ENCODE peak calls at places on chromosomes 12 and 14, in five cellular contexts. S is hepatocyte, Y is adrenal gland, Q is endodermal cell, D is OCI-LY7. N is an unnamed sample.
A peak's percentile ranks its signal among the peaks of the same experiment; 100 is the strongest.

GRCh38 chr12:79233341-79233761 is 368.8 kb downstream of the SYT1 start:
- DNase-seq in Q (no peak), Y (no peak), S (no peak), D (no peak), N (no peak)

GRCh38 chr14:57245941-57246340 is 22.8 kb downstream of the EXOC5 start:
- DNase-seq in S (no peak), D (no peak), Y (no peak), Q (no peak), N (peak; percentile 12)

GRCh38 chr12:110661337-110661972 is 27.5 kb downstream of the HVCN1 start:
- DNase-seq in S (no peak), Q (no peak), D (peak; percentile 83), Y (no peak), N (no peak)

GRCh38 chr12:100382327-100382726 is 25.5 kb downstream of the SLC17A8 start:
- DNase-seq in Q (no peak), D (no peak), Y (no peak), S (no peak), N (no peak)

GRCh38 chr12:66154776-66155175 is 15.0 kb downstream of the TMBIM4 start:
- DNase-seq in S (no peak), D (no peak), Y (no peak), Q (no peak), N (no peak)

GRCh38 chr12:50739611-50740010 is 24.3 kb upstream of the ATF1 start:
- DNase-seq in Q (no peak), S (no peak), Y (no peak), D (no peak), N (no peak)

GRCh38 chr14:51880810-51881580 is 20.6 kb downstream of the GNG2 start:
- DNase-seq in S (no peak), D (no peak), Q (no peak), Y (no peak), N (no peak)

GRCh38 chr14:68986926-68987652 is 8.0 kb upstream of the ACTN1 start:
- DNase-seq in Q (no peak), D (no peak), S (no peak), Y (no peak), N (no peak)

GRCh38 chr14:89365071-89365801 is 51.8 kb downstream of the FOXN3 start:
- DNase-seq in S (no peak), D (peak; percentile 82), Q (no peak), Y (peak; percentile 43), N (peak; percentile 40)

GRCh38 chr12:88746386-88746785 is 166.1 kb upstream of the KITLG start:
- DNase-seq in S (no peak), Q (no peak), D (no peak), Y (no peak), N (no peak)

GRCh38 chr12:113860950-113861349 is 105.2 kb downstream of the RBM19 start:
- DNase-seq in S (peak; percentile 62), Y (no peak), D (no peak), Q (peak; percentile 71), N (no peak)

GRCh38 chr12:64461634-64462414 is 9.9 kb downstream of the TBK1 start:
- DNase-seq in Y (peak; percentile 34), D (no peak), Q (no peak), S (no peak), N (no peak)
- H3K36me3 ChIP-seq in Y (no peaks in the 10 kb centered on the region), D (peaks cover 96% of the 10 kb centered on the region), Q (peaks cover 75% of the 10 kb centered on the region), S (no peaks in the 10 kb centered on the region), N (peaks cover 10% of the 10 kb centered on the region)

GRCh38 chr14:101233391-101233790 is 327.9 kb upstream of the DIO3 start:
- DNase-seq in Y (no peak), S (no peak), Q (peak; percentile 35), D (no peak), N (no peak)

GRCh38 chr14:101230851-101231550 is 327.5 kb upstream of the RTL1 start:
- DNase-seq in S (no peak), Q (peak; percentile 17), Y (no peak), D (no peak), N (no peak)

GRCh38 chr14:101233016-101233355 is 328.3 kb upstream of the DIO3 start:
- DNase-seq in D (no peak), S (no peak), Y (no peak), Q (no peak), N (no peak)

GRCh38 chr14:101231828-101232227 is 328.3 kb upstream of the RTL1 start:
- DNase-seq in D (no peak), Q (peak; percentile 19), Y (no peak), S (no peak), N (no peak)

DNA sequence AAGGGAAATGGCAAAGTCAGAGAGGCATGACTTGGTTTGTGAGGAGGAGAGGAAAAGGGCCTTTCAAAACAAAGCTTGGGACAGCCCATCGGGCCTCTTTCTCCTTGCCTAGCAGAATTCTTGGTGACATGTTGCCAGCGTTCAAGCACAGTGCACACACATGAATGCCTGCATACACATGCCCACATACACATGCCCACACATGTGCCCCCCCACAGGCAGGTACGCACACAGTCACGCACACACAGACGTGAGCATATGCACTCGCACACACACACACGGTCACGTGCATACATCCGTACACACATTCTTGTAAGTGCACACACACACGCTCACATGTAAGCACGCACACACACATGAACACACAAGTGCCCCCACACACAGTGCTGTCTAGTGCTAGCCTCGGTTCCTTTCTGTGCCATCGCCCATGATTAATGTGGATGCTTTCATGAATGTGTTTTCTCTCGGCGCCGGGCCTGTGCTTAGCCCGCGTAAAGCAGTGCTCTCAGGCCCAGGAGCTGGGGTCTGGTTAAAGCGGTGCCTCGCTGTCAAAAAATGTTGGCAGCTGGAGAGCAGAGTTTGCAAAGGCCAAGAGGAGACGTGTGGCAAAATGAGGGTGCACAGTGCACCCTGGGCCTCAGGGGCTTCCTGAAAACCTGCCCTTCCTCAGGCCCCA is 328.8 kb upstream of the DIO3 start:
- DNase-seq in Q (peak; percentile 44), D (no peak), Y (no peak), S (no peak), N (no peak)
- H3K27ac ChIP-seq in Q (peak overlapping the region; percentile 1), D (no peak overlapping the region), Y (no peak overlapping the region), S (no peak overlapping the region), N (no peak overlapping the region)

GRCh38 chr14:77026930-77027537 is 1.5 kb downstream of the IRF2BPL start:
- DNase-seq in Y (no peak), D (peak; percentile 72), S (peak; percentile 74), Q (peak; percentile 74), N (peak; percentile 72)
- TF ChIP-seq CTCF in Y (peak; percentile 31), D (peak; percentile 28), S (no peak), Q (no peak), N (no peak)

DNA sequence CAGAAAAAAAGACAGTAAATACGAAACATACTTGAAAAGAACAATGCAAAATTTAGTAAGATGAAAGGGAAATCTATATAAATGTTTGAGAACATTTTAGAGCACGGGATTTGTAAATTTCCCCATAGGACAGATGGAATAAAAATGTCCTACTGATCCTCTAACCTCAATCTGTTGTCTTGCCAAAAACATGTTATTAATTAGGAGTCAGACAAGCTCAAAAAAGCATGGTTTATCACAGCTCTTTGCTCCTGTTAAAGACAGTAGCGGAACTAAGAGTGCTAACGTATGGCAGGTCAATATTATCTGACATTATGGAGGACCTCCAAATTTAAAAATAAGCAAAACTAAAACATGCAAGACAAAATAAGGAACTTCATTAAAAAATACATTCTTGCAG is 12.9 kb downstream of the GMFB start:
- DNase-seq in S (no peak), D (no peak), Q (no peak), Y (no peak), N (no peak)
- H3K36me3 ChIP-seq in S (no peaks in the 10 kb centered on the region), D (peaks cover 67% of the 10 kb centered on the region), Q (peaks cover 68% of the 10 kb centered on the region), Y (no peaks in the 10 kb centered on the region), N (peaks cover 11% of the 10 kb centered on the region)

GRCh38 chr12:21416611-21417121 is 20.8 kb upstream of the PYROXD1 start:
- DNase-seq in Y (no peak), S (no peak), D (no peak), Q (no peak), N (no peak)
- H3K27ac ChIP-seq in Y (no peak overlapping the region), S (no peak overlapping the region), D (no peak overlapping the region), Q (peak overlapping the region; percentile 30), N (no peak overlapping the region)

GRCh38 chr14:28629328-28630004 is 137.1 kb upstream of the FOXG1 start:
- DNase-seq in D (no peak), Q (no peak), Y (no peak), S (no peak), N (no peak)

GRCh38 chr14:28630100-28630499 is 136.5 kb upstream of the FOXG1 start:
- DNase-seq in S (no peak), Y (no peak), D (no peak), Q (no peak), N (no peak)

GRCh38 chr14:28635387-28635786 is 131.2 kb upstream of the FOXG1 start:
- DNase-seq in S (peak; percentile 57), D (peak; percentile 26), Q (no peak), Y (no peak), N (peak; percentile 75)
- TF ChIP-seq CTCF in S (peak; percentile 67), D (peak; percentile 73), Q (peak; percentile 78), Y (peak; percentile 30), N (peak; percentile 32)

GRCh38 chr12:75488553-75488952 is 8.0 kb downstream of the GLIPR1 start:
- DNase-seq in D (peak; percentile 36), Y (no peak), Q (peak; percentile 83), S (peak; percentile 34), N (peak; percentile 70)
- H3K36me3 ChIP-seq in D (peaks cover 9% of the 10 kb centered on the region), Y (no peaks in the 10 kb centered on the region), Q (no peaks in the 10 kb centered on the region), S (no peaks in the 10 kb centered on the region), N (no peaks in the 10 kb centered on the region)

GRCh38 chr12:96047151-96047620 is 11.8 kb upstream of the LTA4H start:
- DNase-seq in D (no peak), S (no peak), Q (no peak), Y (no peak), N (no peak)
- H3K27ac ChIP-seq in D (peak overlapping the region; percentile 8), S (peak overlapping the region; percentile 57), Q (no peak overlapping the region), Y (no peak overlapping the region), N (no peak overlapping the region)

DNA sequence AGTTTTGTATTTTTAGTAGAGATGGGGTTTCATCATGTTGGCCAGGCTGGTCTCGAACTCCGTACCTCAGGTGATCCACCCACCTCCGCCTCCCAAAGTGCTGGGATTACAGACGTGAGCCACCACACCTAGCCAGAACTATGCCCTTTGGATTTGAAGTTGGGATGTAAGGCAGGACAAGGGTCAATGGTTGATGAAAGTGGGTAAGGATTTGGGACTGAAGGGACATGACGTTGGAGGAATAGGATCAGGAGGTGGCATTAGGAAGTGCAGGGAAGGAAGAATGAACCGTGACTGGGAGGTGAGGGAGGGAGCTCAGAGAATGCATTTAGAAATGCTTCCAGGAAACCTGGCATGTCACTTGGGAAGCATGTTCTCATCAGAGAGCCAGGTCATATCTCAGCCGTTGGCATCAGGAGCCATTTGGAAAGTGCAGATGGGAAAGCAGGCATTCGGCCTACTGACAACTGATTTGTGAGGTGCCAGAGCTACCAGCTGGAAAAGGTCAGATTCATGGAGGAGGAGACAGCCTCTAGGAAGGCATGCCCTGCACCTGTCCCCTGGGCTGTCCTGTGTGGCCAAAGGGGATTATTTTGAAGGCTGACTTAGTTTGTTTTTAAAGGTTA is 2.2 kb downstream of the CRADD start:
- DNase-seq in S (no peak), Q (no peak), D (no peak), Y (peak; percentile 69), N (no peak)
- TF ChIP-seq CTCF in S (no peak), Q (no peak), D (no peak), Y (no peak), N (no peak)

N was measured in cardiac muscle cell.